ENCODE peak calls at places on chromosomes 12 and 14, in four cellular contexts. One of them, this sample, is unnamed.

GRCh38 chr12:97386133-97386581 is 76.4 kb upstream of the RMST start:
- DNase-seq in cardiac muscle cell: no peak
- DNase-seq in sigmoid colon: no peak
- DNase-seq in breast epithelium: no peak
- DNase-seq in this sample: no peak

GRCh38 chr14:64703393-64704144 is 655 bp upstream of the PLEKHG3 start:
- DNase-seq in breast epithelium: no peak
- DNase-seq in cardiac muscle cell: peak; percentile 46
- DNase-seq in sigmoid colon: peak; percentile 60
- DNase-seq in this sample: no peak

GRCh38 chr12:50081096-50081808 is 3.9 kb upstream of the SMARCD1 start:
- DNase-seq in sigmoid colon: no peak
- DNase-seq in breast epithelium: no peak
- DNase-seq in cardiac muscle cell: no peak
- DNase-seq in this sample: no peak

GRCh38 chr14:75811862-75812505 is 150.9 kb downstream of the TTLL5 start:
- DNase-seq in breast epithelium: no peak
- DNase-seq in cardiac muscle cell: no peak
- DNase-seq in sigmoid colon: no peak
- DNase-seq in this sample: no peak

GRCh38 chr12:124463341-124463861 is 104.0 kb downstream of the NCOR2 start:
- DNase-seq in breast epithelium: no peak
- DNase-seq in sigmoid colon: no peak
- DNase-seq in cardiac muscle cell: no peak
- DNase-seq in this sample: no peak

GRCh38 chr12:16611146-16611545 is 5.2 kb upstream of the LMO3 start:
- DNase-seq in breast epithelium: no peak
- DNase-seq in cardiac muscle cell: no peak
- DNase-seq in sigmoid colon: no peak
- DNase-seq in this sample: no peak

GRCh38 chr12:64806593-64806992 is 17.9 kb upstream of the TBC1D30 start:
- DNase-seq in cardiac muscle cell: peak; percentile 64
- DNase-seq in sigmoid colon: no peak
- DNase-seq in breast epithelium: no peak
- DNase-seq in this sample: no peak

GRCh38 chr12:716506-716905 is 35.9 kb upstream of the WNK1 start:
- DNase-seq in cardiac muscle cell: peak; percentile 78
- DNase-seq in sigmoid colon: no peak
- DNase-seq in breast epithelium: no peak
- DNase-seq in this sample: no peak

GRCh38 chr12:84375472-84375871 is 537.1 kb downstream of the SLC6A15 start:
- DNase-seq in breast epithelium: no peak
- DNase-seq in sigmoid colon: no peak
- DNase-seq in cardiac muscle cell: no peak
- DNase-seq in this sample: no peak

GRCh38 chr12:54136844-54137580 is 51.8 kb downstream of the SMUG1 start:
- DNase-seq in breast epithelium: no peak
- DNase-seq in cardiac muscle cell: no peak
- DNase-seq in sigmoid colon: no peak
- DNase-seq in this sample: no peak

GRCh38 chr12:66767454-66768002 is 88.7 kb upstream of the GRIP1 start:
- DNase-seq in breast epithelium: no peak
- DNase-seq in cardiac muscle cell: no peak
- DNase-seq in sigmoid colon: no peak
- DNase-seq in this sample: no peak

GRCh38 chr12:78473136-78473535 is 391.4 kb upstream of the SYT1 start:
- DNase-seq in cardiac muscle cell: peak; percentile 32
- DNase-seq in breast epithelium: no peak
- DNase-seq in sigmoid colon: no peak
- DNase-seq in this sample: no peak

GRCh38 chr14:41285193-41285748 is 321.4 kb upstream of the LRFN5 start:
- DNase-seq in sigmoid colon: no peak
- DNase-seq in breast epithelium: no peak
- DNase-seq in cardiac muscle cell: peak; percentile 55
- DNase-seq in this sample: no peak

GRCh38 chr12:25121916-25122315 is 73.0 kb downstream of the DNAI7 start:
- DNase-seq in breast epithelium: no peak
- DNase-seq in cardiac muscle cell: no peak
- DNase-seq in sigmoid colon: no peak
- DNase-seq in this sample: no peak

GRCh38 chr14:58082011-58082410 is 70.0 kb downstream of the ARMH4 start:
- DNase-seq in breast epithelium: no peak
- DNase-seq in cardiac muscle cell: no peak
- DNase-seq in sigmoid colon: no peak
- DNase-seq in this sample: no peak

GRCh38 chr12:21891763-21892217 is 49.4 kb downstream of the ABCC9 start:
- DNase-seq in cardiac muscle cell: peak; percentile 30
- DNase-seq in sigmoid colon: peak; percentile 93
- DNase-seq in breast epithelium: no peak
- DNase-seq in this sample: no peak

GRCh38 chr12:6745751-6746525 is 7.0 kb downstream of the MLF2 start:
- DNase-seq in breast epithelium: no peak
- DNase-seq in cardiac muscle cell: no peak
- DNase-seq in sigmoid colon: no peak
- DNase-seq in this sample: no peak

GRCh38 chr14:23307687-23308644 is 1.3 kb downstream of the BCL2L2 start:
- DNase-seq in breast epithelium: no peak
- DNase-seq in sigmoid colon: no peak
- DNase-seq in cardiac muscle cell: peak; percentile 21
- DNase-seq in this sample: no peak

GRCh38 chr12:22653075-22653474 is 28.1 kb downstream of the ETNK1 start:
- DNase-seq in sigmoid colon: no peak
- DNase-seq in cardiac muscle cell: peak; percentile 52
- DNase-seq in breast epithelium: no peak
- DNase-seq in this sample: no peak

GRCh38 chr14:80428171-80428570 is 216.9 kb upstream of the DIO2 start:
- DNase-seq in sigmoid colon: no peak
- DNase-seq in breast epithelium: no peak
- DNase-seq in cardiac muscle cell: peak; percentile 64
- DNase-seq in this sample: no peak

GRCh38 chr14:106846218-106846617 is 1319.8 kb downstream of the TMEM121 start:
- DNase-seq in breast epithelium: no peak
- DNase-seq in sigmoid colon: no peak
- DNase-seq in cardiac muscle cell: no peak
- DNase-seq in this sample: no peak
- H3K27ac ChIP-seq in breast epithelium: no peak overlapping the region
- H3K27ac ChIP-seq in sigmoid colon: no peak overlapping the region
- H3K27ac ChIP-seq in cardiac muscle cell: no peak overlapping the region
- H3K27ac ChIP-seq in this sample: peak overlapping the region; percentile 63

DNA sequence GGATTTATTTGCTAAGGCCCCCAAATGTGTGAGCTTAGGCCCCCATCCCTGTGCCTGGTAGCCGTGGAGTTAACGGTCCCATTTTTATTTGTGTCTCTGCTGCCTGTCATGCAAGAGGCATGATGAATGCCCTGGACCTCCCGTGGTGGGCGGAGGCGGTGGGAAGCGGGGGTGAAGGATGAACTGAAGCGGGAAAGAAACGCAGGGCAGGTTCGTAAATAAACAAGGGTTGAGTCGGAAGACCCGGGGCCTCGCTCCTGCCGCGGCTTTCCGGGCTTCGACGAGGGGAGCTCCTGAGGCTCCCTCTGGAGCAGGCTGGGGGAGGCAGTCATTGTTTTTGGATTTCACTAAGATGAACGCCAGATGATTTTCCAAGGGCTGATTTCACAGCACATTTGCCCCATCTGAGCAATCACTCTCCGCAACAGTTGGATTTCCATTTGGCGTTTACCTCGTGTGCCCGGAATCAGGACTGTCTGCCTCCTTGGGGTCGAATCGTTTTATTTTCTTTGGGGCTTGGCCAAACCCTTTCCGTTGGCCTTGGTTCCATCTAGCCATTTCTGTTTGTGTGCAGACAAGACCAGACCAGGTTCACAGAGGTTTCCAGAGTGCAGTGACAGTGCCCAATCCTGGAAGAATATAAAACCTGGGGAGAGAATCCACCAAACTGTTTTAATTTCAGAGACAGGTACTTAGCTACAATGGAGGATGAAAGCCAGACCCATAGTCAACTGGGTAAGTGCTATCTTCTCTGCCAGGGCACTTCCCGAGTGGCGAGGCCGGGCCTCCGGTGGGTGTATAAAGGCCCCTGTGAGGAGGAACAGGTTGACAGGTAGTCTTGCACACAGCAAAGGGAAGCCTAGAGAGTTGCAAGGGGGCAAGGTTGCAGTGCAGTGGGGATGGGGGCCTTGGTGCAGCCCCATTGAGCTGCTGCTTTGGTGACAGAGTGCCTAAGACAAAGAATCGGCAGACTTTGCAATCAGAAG is 130.4 kb downstream of the SLC38A6 start:
- DNase-seq in sigmoid colon: no peak
- DNase-seq in breast epithelium: no peak
- DNase-seq in cardiac muscle cell: peak; percentile 48
- DNase-seq in this sample: no peak
- H3K4me1 ChIP-seq in sigmoid colon: peaks cover 13% of the 10 kb centered on the region
- H3K4me1 ChIP-seq in breast epithelium: no peaks in the 10 kb centered on the region
- H3K4me1 ChIP-seq in cardiac muscle cell: peaks cover 10% of the 10 kb centered on the region
- H3K4me1 ChIP-seq in this sample: no peaks in the 10 kb centered on the region

GRCh38 chr12:121352053-121353018 is at the start of gene ANAPC5:
- DNase-seq in breast epithelium: peak; percentile 93
- DNase-seq in sigmoid colon: peak; percentile 98
- DNase-seq in cardiac muscle cell: peak; percentile 99
- DNase-seq in this sample: peak; percentile 94
- TF ChIP-seq CTCF in breast epithelium: no peak
- TF ChIP-seq CTCF in sigmoid colon: no peak
- TF ChIP-seq CTCF in cardiac muscle cell: no peak
- TF ChIP-seq CTCF in this sample: no peak

GRCh38 chr12:130009961-130010360 is 106.1 kb upstream of the TMEM132D start:
- DNase-seq in breast epithelium: no peak
- DNase-seq in sigmoid colon: no peak
- DNase-seq in cardiac muscle cell: no peak
- DNase-seq in this sample: no peak
- H3K27ac ChIP-seq in breast epithelium: no peak overlapping the region
- H3K27ac ChIP-seq in sigmoid colon: no peak overlapping the region
- H3K27ac ChIP-seq in cardiac muscle cell: no peak overlapping the region
- H3K27ac ChIP-seq in this sample: no peak overlapping the region

GRCh38 chr14:35337557-35338255 is 45.5 kb downstream of the PSMA6 start:
- DNase-seq in breast epithelium: no peak
- DNase-seq in cardiac muscle cell: no peak
- DNase-seq in sigmoid colon: no peak
- DNase-seq in this sample: no peak
- H3K4me1 ChIP-seq in breast epithelium: peaks cover 25% of the 10 kb centered on the region
- H3K4me1 ChIP-seq in cardiac muscle cell: peaks cover 39% of the 10 kb centered on the region
- H3K4me1 ChIP-seq in sigmoid colon: peaks cover 63% of the 10 kb centered on the region
- H3K4me1 ChIP-seq in this sample: peaks cover 53% of the 10 kb centered on the region

GRCh38 chr14:67519406-67519805 is 13.7 kb upstream of the PLEKHH1 start:
- DNase-seq in sigmoid colon: no peak
- DNase-seq in cardiac muscle cell: no peak
- DNase-seq in breast epithelium: no peak
- DNase-seq in this sample: no peak

GRCh38 chr14:67516679-67517078 is 16.4 kb upstream of the PLEKHH1 start:
- DNase-seq in sigmoid colon: no peak
- DNase-seq in cardiac muscle cell: no peak
- DNase-seq in breast epithelium: no peak
- DNase-seq in this sample: no peak

GRCh38 chr14:67514650-67515385 is 18.3 kb upstream of the PLEKHH1 start:
- DNase-seq in cardiac muscle cell: peak; percentile 32
- DNase-seq in sigmoid colon: peak; percentile 77
- DNase-seq in breast epithelium: no peak
- DNase-seq in this sample: no peak

GRCh38 chr14:67515386-67516079 is 17.6 kb upstream of the PLEKHH1 start:
- DNase-seq in sigmoid colon: no peak
- DNase-seq in cardiac muscle cell: peak; percentile 14
- DNase-seq in breast epithelium: no peak
- DNase-seq in this sample: no peak

DNA sequence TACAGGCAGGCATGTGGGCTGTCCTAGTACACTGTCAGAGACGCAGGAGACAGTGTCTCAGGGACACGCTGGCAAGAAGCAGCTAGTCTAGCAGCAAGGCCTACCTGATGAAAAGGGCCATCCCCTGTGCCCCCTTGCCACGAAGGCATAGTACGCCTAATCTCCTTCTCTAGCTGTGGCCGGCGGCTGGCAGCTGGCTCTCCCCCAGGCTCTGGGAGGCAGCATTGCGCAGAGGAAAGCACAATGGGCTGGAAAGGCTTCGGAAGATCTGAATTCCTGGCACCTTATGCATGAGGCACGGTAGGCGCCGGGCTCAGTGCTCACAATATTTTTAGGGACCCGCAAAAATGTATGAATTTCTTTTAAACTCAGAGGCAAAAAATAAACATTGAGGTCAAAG is 16.0 kb upstream of the PLEKHH1 start:
- DNase-seq in sigmoid colon: peak; percentile 69
- DNase-seq in cardiac muscle cell: peak; percentile 43
- DNase-seq in breast epithelium: no peak
- DNase-seq in this sample: no peak
- TF ChIP-seq CTCF in sigmoid colon: no peak
- TF ChIP-seq CTCF in cardiac muscle cell: peak; percentile 15
- TF ChIP-seq CTCF in breast epithelium: no peak
- TF ChIP-seq CTCF in this sample: peak; percentile 47